ENCODE peak calls at places on chromosomes 5 and 9, in eight cellular contexts. V is BJ, R is psoas muscle, A is A549, Z is testis, K is K562, G is ascending aorta, Q is heart right ventricle. M is an unnamed sample.

GRCh38 chr5:132704875-132705274 is 31.1 kb downstream of the IL4 start:
- DNase-seq in V (no peak), R (no peak), A (peak; percentile 24), Z (no peak), K (no peak), G (no peak), Q (no peak), M (no peak)

GRCh38 chr9:125969462-125969861 is 222.3 kb downstream of the PBX3 start:
- DNase-seq in V (no peak), R (no peak), A (no peak), Z (no peak), K (no peak), G (no peak), Q (no peak), M (no peak)

GRCh38 chr5:25995209-25995608 is 1043.2 kb downstream of the CDH9 start:
- DNase-seq in V (no peak), R (no peak), A (no peak), Z (no peak), K (no peak), G (no peak), Q (no peak), M (no peak)

GRCh38 chr5:176812269-176813259 is 2.2 kb downstream of the UNC5A start:
- DNase-seq in V (no peak), R (no peak), A (peak; percentile 80), Z (peak; percentile 51), K (peak; percentile 64), G (no peak), Q (no peak), M (no peak)

GRCh38 chr5:168123853-168124528 is 167.5 kb upstream of the WWC1 start:
- DNase-seq in V (no peak), R (no peak), A (no peak), Z (no peak), K (no peak), G (no peak), Q (no peak), M (no peak)

GRCh38 chr5:66718374-66718977 is 122.3 kb downstream of the MAST4 start:
- DNase-seq in V (no peak), R (no peak), A (no peak), Z (no peak), K (no peak), G (no peak), Q (no peak), M (no peak)

GRCh38 chr5:78566747-78567449 is 81.7 kb downstream of the LHFPL2 start:
- DNase-seq in V (no peak), R (no peak), A (no peak), Z (no peak), K (no peak), G (no peak), Q (no peak), M (no peak)

GRCh38 chr9:7977586-7977985 is 178.0 kb upstream of the DMAC1 start:
- DNase-seq in V (no peak), R (no peak), A (no peak), Z (no peak), K (no peak), G (no peak), Q (no peak), M (no peak)

GRCh38 chr5:151096001-151096373 is 15.2 kb upstream of the TNIP1 start:
- DNase-seq in V (no peak), R (no peak), A (no peak), Z (peak; percentile 62), K (peak; percentile 39), G (no peak), Q (no peak), M (no peak)

GRCh38 chr5:150394103-150394502 is 18.6 kb downstream of the CD74 start:
- DNase-seq in V (no peak), R (no peak), A (peak; percentile 43), Z (no peak), K (no peak), G (no peak), Q (no peak), M (no peak)

GRCh38 chr5:643351-643801 is 31.2 kb downstream of the CEP72 start:
- DNase-seq in V (no peak), R (no peak), A (no peak), Z (no peak), K (no peak), G (no peak), Q (no peak), M (no peak)

GRCh38 chr5:645421-645820 is 33.3 kb downstream of the CEP72 start:
- DNase-seq in V (no peak), R (no peak), A (no peak), Z (no peak), K (no peak), G (no peak), Q (no peak), M (no peak)

GRCh38 chr5:643811-644271 is 31.7 kb downstream of the CEP72 start:
- DNase-seq in V (no peak), R (no peak), A (no peak), Z (no peak), K (no peak), G (no peak), Q (no peak), M (no peak)

GRCh38 chr5:644509-644908 is 32.4 kb downstream of the CEP72 start:
- DNase-seq in V (no peak), R (no peak), A (no peak), Z (no peak), K (no peak), G (no peak), Q (no peak), M (no peak)

GRCh38 chr5:644971-645370 is 32.8 kb downstream of the CEP72 start:
- DNase-seq in V (no peak), R (no peak), A (no peak), Z (no peak), K (no peak), G (no peak), Q (no peak), M (no peak)
- H3K4me3 ChIP-seq in V (no peak overlapping the region), R (no peak overlapping the region), A (no peak overlapping the region), Z (no peak overlapping the region), K (no peak overlapping the region), G (no peak overlapping the region), Q (no peak overlapping the region), M (no peak overlapping the region)

DNA sequence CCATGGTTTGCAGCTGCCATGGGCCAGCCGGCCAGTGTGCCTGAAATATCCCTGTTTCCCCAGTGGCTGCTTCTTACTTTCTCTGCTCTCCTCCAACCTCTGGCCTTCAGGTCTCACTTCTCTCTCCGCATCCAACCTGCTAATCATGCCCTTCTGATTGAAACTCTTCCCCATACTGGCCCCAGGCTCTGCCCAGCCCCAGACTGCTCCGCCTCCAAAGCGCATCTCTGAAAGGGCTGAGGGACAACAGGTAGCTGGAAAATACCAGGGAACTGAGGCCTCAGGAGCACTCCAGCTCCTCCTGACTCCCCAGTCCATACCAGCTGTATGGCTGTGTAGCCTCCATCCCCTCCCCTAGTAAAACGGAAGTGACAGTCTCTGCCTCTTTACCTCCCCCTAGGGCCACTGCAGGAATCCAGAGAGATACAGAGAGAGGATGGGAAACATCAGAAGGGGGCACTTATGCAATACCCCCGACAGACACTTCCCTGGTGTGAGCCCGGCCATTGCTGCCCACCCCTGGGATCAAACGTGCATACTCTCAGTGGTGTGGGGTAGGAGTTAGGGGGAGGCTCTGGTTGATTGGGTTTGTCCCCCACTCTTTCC is 34.2 kb downstream of the PAX5 start:
- DNase-seq in V (no peak), R (no peak), A (no peak), Z (no peak), K (no peak), G (no peak), Q (no peak), M (no peak)
- TF ChIP-seq CTCF in V (no peak), R (no peak), A (no peak), Z (no peak), K (peak; percentile 16), G (no peak), Q (no peak), M (no peak)

GRCh38 chr9:95461448-95462381 is 55.1 kb downstream of the PTCH1 start:
- DNase-seq in V (no peak), R (no peak), A (no peak), Z (no peak), K (no peak), G (no peak), Q (no peak), M (no peak)
- H3K4me3 ChIP-seq in V (no peak overlapping the region), R (no peak overlapping the region), A (no peak overlapping the region), Z (no peak overlapping the region), K (peak overlapping the region; percentile 30), G (no peak overlapping the region), Q (no peak overlapping the region), M (no peak overlapping the region)

DNA sequence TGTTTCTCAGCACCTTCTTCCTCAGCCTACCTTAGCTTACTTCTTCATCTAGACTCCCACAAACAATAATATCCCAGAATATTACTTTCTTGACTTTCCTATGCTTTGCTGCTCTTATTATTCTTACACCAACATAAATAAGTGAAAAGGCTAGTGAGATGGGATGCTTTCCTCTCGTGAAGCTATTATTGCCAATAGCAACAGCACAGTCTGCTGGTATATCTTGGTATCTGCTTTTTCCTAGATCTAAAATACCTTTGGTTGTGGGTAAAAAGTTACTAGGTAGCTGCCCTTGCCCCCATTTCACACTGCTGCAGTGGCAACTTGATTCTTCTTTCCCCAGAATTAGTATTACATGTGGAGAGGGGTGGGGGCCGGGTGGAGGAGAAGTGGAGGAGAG is 26.1 kb upstream of the GLIPR2 start:
- DNase-seq in V (no peak), R (no peak), A (no peak), Z (no peak), K (no peak), G (no peak), Q (no peak), M (no peak)
- TF ChIP-seq CTCF in V (no peak), R (no peak), A (peak; percentile 34), Z (no peak), K (no peak), G (no peak), Q (no peak), M (peak; percentile 43)

GRCh38 chr5:146755781-146756180 is 122.8 kb downstream of the PPP2R2B start:
- DNase-seq in V (no peak), R (no peak), A (no peak), Z (no peak), K (no peak), G (no peak), Q (no peak), M (no peak)

GRCh38 chr5:146751781-146752401 is 126.7 kb downstream of the PPP2R2B start:
- DNase-seq in V (no peak), R (no peak), A (no peak), Z (no peak), K (no peak), G (no peak), Q (no peak), M (no peak)

GRCh38 chr5:146753618-146754123 is 124.9 kb downstream of the PPP2R2B start:
- DNase-seq in V (no peak), R (no peak), A (no peak), Z (no peak), K (no peak), G (no peak), Q (no peak), M (no peak)

GRCh38 chr5:146756546-146756945 is 122.0 kb downstream of the PPP2R2B start:
- DNase-seq in V (no peak), R (no peak), A (no peak), Z (no peak), K (no peak), G (no peak), Q (no peak), M (no peak)

GRCh38 chr5:146754621-146755020 is 123.9 kb downstream of the PPP2R2B start:
- DNase-seq in V (no peak), R (no peak), A (no peak), Z (no peak), K (no peak), G (no peak), Q (no peak), M (no peak)
- H3K4me3 ChIP-seq in V (no peak overlapping the region), R (no peak overlapping the region), A (no peak overlapping the region), Z (no peak overlapping the region), K (no peak overlapping the region), G (no peak overlapping the region), Q (no peak overlapping the region), M (no peak overlapping the region)